ENCODE peak calls at places on chromosomes 16 and 17, in five cellular contexts. One of them, this sample, is unnamed. For H3K4me1, the result is how much of the 10 kb centered on the place peaks cover.

GRCh38 chr16:77833906-77834599 is 45.7 kb downstream of the VAT1L start:
- DNase-seq in upper lobe of right lung: no peak
- DNase-seq in heart right ventricle: no peak
- DNase-seq in lower lobe of right lung: no peak
- DNase-seq in uterus: no peak
- DNase-seq in this sample: no peak

GRCh38 chr17:49901460-49902331 is 53.8 kb upstream of the TAC4 start:
- DNase-seq in lower lobe of right lung: peak
- DNase-seq in uterus: no peak
- DNase-seq in heart right ventricle: no peak
- DNase-seq in upper lobe of right lung: peak
- DNase-seq in this sample: no peak

GRCh38 chr17:45019177-45019711 is 32.2 kb downstream of the DCAKD start:
- DNase-seq in uterus: peak
- DNase-seq in heart right ventricle: peak
- DNase-seq in lower lobe of right lung: peak
- DNase-seq in upper lobe of right lung: peak
- DNase-seq in this sample: no peak

GRCh38 chr16:50152386-50152806 is 710 bp upstream of the TENT4B start:
- DNase-seq in uterus: peak
- DNase-seq in lower lobe of right lung: no peak
- DNase-seq in heart right ventricle: no peak
- DNase-seq in upper lobe of right lung: no peak
- DNase-seq in this sample: peak

GRCh38 chr16:86917471-86918365 is 339.4 kb downstream of the FOXL1 start:
- DNase-seq in heart right ventricle: no peak
- DNase-seq in uterus: no peak
- DNase-seq in upper lobe of right lung: no peak
- DNase-seq in lower lobe of right lung: no peak
- DNase-seq in this sample: no peak

GRCh38 chr17:36515837-36516236 is 18.8 kb downstream of the MYO19 start:
- DNase-seq in lower lobe of right lung: no peak
- DNase-seq in upper lobe of right lung: no peak
- DNase-seq in heart right ventricle: no peak
- DNase-seq in uterus: no peak
- DNase-seq in this sample: no peak

GRCh38 chr16:27943766-27944165 is 119.7 kb downstream of the GSG1L start:
- DNase-seq in heart right ventricle: no peak
- DNase-seq in lower lobe of right lung: no peak
- DNase-seq in upper lobe of right lung: no peak
- DNase-seq in uterus: no peak
- DNase-seq in this sample: no peak

GRCh38 chr17:39246274-39246673 is 20.5 kb upstream of the STAC2 start:
- DNase-seq in upper lobe of right lung: no peak
- DNase-seq in heart right ventricle: no peak
- DNase-seq in uterus: no peak
- DNase-seq in lower lobe of right lung: no peak
- DNase-seq in this sample: no peak

GRCh38 chr17:43477832-43478634 is 5.7 kb upstream of the DHX8 start:
- DNase-seq in lower lobe of right lung: no peak
- DNase-seq in upper lobe of right lung: no peak
- DNase-seq in heart right ventricle: no peak
- DNase-seq in uterus: no peak
- DNase-seq in this sample: no peak

GRCh38 chr16:67884684-67885083 is at the start of gene NRN1L:
- DNase-seq in uterus: peak
- DNase-seq in upper lobe of right lung: peak
- DNase-seq in lower lobe of right lung: peak
- DNase-seq in heart right ventricle: peak
- DNase-seq in this sample: no peak

GRCh38 chr16:84548971-84549844 is 44.7 kb upstream of the MEAK7 start:
- DNase-seq in lower lobe of right lung: peak
- DNase-seq in uterus: no peak
- DNase-seq in upper lobe of right lung: no peak
- DNase-seq in heart right ventricle: no peak
- DNase-seq in this sample: peak

GRCh38 chr17:19768046-19768782 is 20.1 kb upstream of the ALDH3A1 start:
- DNase-seq in uterus: no peak
- DNase-seq in lower lobe of right lung: no peak
- DNase-seq in heart right ventricle: no peak
- DNase-seq in upper lobe of right lung: no peak
- DNase-seq in this sample: no peak

GRCh38 chr17:82440991-82441627 is 9.4 kb downstream of the CYBC1 start:
- DNase-seq in lower lobe of right lung: no peak
- DNase-seq in upper lobe of right lung: peak
- DNase-seq in heart right ventricle: peak
- DNase-seq in uterus: no peak
- DNase-seq in this sample: no peak

GRCh38 chr16:31184888-31185287 is 4.9 kb downstream of the FUS start:
- DNase-seq in lower lobe of right lung: no peak
- DNase-seq in heart right ventricle: no peak
- DNase-seq in upper lobe of right lung: no peak
- DNase-seq in uterus: no peak
- DNase-seq in this sample: no peak

GRCh38 chr16:63061319-63061718 is 1025.1 kb upstream of the CDH8 start:
- DNase-seq in lower lobe of right lung: no peak
- DNase-seq in upper lobe of right lung: no peak
- DNase-seq in heart right ventricle: no peak
- DNase-seq in uterus: no peak
- DNase-seq in this sample: no peak

GRCh38 chr16:2712063-2712441 is 8.0 kb downstream of the PRSS27 start:
- DNase-seq in upper lobe of right lung: no peak
- DNase-seq in uterus: no peak
- DNase-seq in heart right ventricle: no peak
- DNase-seq in lower lobe of right lung: no peak
- DNase-seq in this sample: no peak

GRCh38 chr16:49701867-49702494 is 153.9 kb downstream of the ZNF423 start:
- DNase-seq in heart right ventricle: peak
- DNase-seq in upper lobe of right lung: no peak
- DNase-seq in lower lobe of right lung: no peak
- DNase-seq in uterus: peak
- DNase-seq in this sample: no peak

GRCh38 chr16:66622863-66623262 is 18.4 kb downstream of the CMTM3 start:
- DNase-seq in lower lobe of right lung: no peak
- DNase-seq in heart right ventricle: no peak
- DNase-seq in uterus: no peak
- DNase-seq in upper lobe of right lung: no peak
- DNase-seq in this sample: no peak

GRCh38 chr16:59971264-59971663 is 1237.1 kb upstream of the GOT2 start:
- DNase-seq in upper lobe of right lung: no peak
- DNase-seq in lower lobe of right lung: no peak
- DNase-seq in uterus: no peak
- DNase-seq in heart right ventricle: no peak
- DNase-seq in this sample: no peak

GRCh38 chr17:28008526-28008925 is 34.0 kb upstream of the NLK start:
- DNase-seq in upper lobe of right lung: no peak
- DNase-seq in uterus: no peak
- DNase-seq in lower lobe of right lung: no peak
- DNase-seq in heart right ventricle: peak
- DNase-seq in this sample: no peak

GRCh38 chr17:76369804-76370203 is 14.6 kb upstream of the SPHK1 start:
- DNase-seq in upper lobe of right lung: no peak
- DNase-seq in uterus: no peak
- DNase-seq in lower lobe of right lung: peak
- DNase-seq in heart right ventricle: peak
- DNase-seq in this sample: no peak

GRCh38 chr17:76368545-76368944 is 14.8 kb upstream of the PRPSAP1 start:
- DNase-seq in uterus: no peak
- DNase-seq in lower lobe of right lung: no peak
- DNase-seq in upper lobe of right lung: no peak
- DNase-seq in heart right ventricle: no peak
- DNase-seq in this sample: no peak

GRCh38 chr17:76370261-76370993 is 14.0 kb upstream of the SPHK1 start:
- DNase-seq in uterus: peak
- DNase-seq in lower lobe of right lung: peak
- DNase-seq in heart right ventricle: peak
- DNase-seq in upper lobe of right lung: no peak
- DNase-seq in this sample: no peak

GRCh38 chr17:76373481-76373825 is 11.0 kb upstream of the SPHK1 start:
- DNase-seq in lower lobe of right lung: no peak
- DNase-seq in heart right ventricle: peak
- DNase-seq in upper lobe of right lung: no peak
- DNase-seq in uterus: no peak
- DNase-seq in this sample: no peak

DNA sequence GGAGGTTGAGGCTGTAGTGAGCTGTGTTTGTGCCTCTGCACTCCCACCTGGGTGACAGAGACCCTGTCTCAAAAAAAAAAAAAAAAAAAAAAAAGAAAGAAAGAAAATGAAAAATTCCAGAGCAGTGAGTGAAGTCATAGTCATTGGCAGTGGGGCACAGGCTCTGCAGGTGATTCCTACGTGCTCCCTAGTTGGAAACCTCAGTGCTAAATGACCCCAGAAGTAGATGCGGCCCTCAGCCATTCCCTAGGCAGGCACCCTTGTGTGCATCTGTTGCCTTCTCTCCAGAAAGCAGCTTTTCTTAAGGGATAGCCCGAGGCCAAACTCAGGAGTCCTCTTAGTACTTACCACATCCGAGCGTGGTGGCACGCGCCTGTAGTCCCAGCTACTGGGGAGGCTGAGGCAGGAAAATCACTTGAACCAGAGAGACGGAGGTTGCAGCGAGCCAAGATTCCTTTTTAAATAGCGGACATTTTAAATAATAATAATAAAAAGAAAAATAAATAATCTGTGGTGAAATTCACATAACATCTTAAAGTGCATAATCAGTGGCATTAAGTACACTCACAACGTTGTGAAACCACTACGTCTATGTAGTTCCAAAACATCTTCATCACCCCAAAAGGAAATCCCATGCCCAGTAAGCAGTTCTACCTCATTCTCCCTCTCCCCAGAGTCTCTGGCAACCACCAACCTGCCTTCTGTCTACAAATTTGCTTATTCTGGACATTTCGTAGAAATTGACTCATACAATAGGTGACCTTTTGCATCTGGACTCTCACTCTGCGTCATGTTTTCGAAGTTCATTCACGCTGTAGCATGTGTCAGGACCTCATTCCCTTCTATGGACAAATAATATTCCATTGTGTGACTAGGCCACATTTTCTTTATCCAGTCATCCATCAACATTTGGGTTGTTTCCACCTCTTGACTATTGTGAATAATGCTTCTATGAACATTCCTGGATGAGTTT is 12.5 kb upstream of the SPHK1 start:
- DNase-seq in heart right ventricle: peak
- DNase-seq in upper lobe of right lung: no peak
- DNase-seq in lower lobe of right lung: no peak
- DNase-seq in uterus: no peak
- DNase-seq in this sample: no peak
- H3K4me1 ChIP-seq in heart right ventricle: under half
- H3K4me1 ChIP-seq in upper lobe of right lung: under half
- H3K4me1 ChIP-seq in lower lobe of right lung: under half
- H3K4me1 ChIP-seq in uterus: under half
- H3K4me1 ChIP-seq in this sample: under half

GRCh38 chr17:77373298-77374169 is 232.8 kb downstream of the SEC14L1 start:
- DNase-seq in heart right ventricle: peak
- DNase-seq in uterus: peak
- DNase-seq in lower lobe of right lung: peak
- DNase-seq in upper lobe of right lung: peak
- DNase-seq in this sample: no peak

GRCh38 chr17:77375108-77375507 is 234.3 kb downstream of the SEC14L1 start:
- DNase-seq in upper lobe of right lung: peak
- DNase-seq in heart right ventricle: no peak
- DNase-seq in uterus: no peak
- DNase-seq in lower lobe of right lung: peak
- DNase-seq in this sample: no peak

GRCh38 chr17:77372444-77373297 is 231.9 kb downstream of the SEC14L1 start:
- DNase-seq in upper lobe of right lung: peak
- DNase-seq in heart right ventricle: peak
- DNase-seq in lower lobe of right lung: peak
- DNase-seq in uterus: peak
- DNase-seq in this sample: peak

GRCh38 chr17:77375526-77375916 is 234.8 kb downstream of the SEC14L1 start:
- DNase-seq in lower lobe of right lung: no peak
- DNase-seq in heart right ventricle: no peak
- DNase-seq in uterus: no peak
- DNase-seq in upper lobe of right lung: no peak
- DNase-seq in this sample: no peak

GRCh38 chr17:77374170-77374936 is 233.6 kb downstream of the SEC14L1 start:
- DNase-seq in lower lobe of right lung: peak
- DNase-seq in upper lobe of right lung: peak
- DNase-seq in heart right ventricle: peak
- DNase-seq in uterus: peak
- DNase-seq in this sample: peak
- H3K4me1 ChIP-seq in lower lobe of right lung: half or more
- H3K4me1 ChIP-seq in upper lobe of right lung: half or more
- H3K4me1 ChIP-seq in heart right ventricle: half or more
- H3K4me1 ChIP-seq in uterus: under half
- H3K4me1 ChIP-seq in this sample: half or more

GRCh38 chr17:75344664-75345063 is 55.4 kb upstream of the SLC25A19 start:
- DNase-seq in lower lobe of right lung: no peak
- DNase-seq in heart right ventricle: no peak
- DNase-seq in uterus: no peak
- DNase-seq in upper lobe of right lung: no peak
- DNase-seq in this sample: peak

GRCh38 chr17:75343007-75343406 is 53.8 kb upstream of the SLC25A19 start:
- DNase-seq in heart right ventricle: no peak
- DNase-seq in upper lobe of right lung: no peak
- DNase-seq in uterus: no peak
- DNase-seq in lower lobe of right lung: no peak
- DNase-seq in this sample: no peak

GRCh38 chr17:75338335-75338734 is 49.1 kb upstream of the SLC25A19 start:
- DNase-seq in heart right ventricle: no peak
- DNase-seq in upper lobe of right lung: no peak
- DNase-seq in lower lobe of right lung: no peak
- DNase-seq in uterus: no peak
- DNase-seq in this sample: no peak

GRCh38 chr17:75340636-75341035 is 51.4 kb upstream of the SLC25A19 start:
- DNase-seq in uterus: no peak
- DNase-seq in upper lobe of right lung: no peak
- DNase-seq in heart right ventricle: no peak
- DNase-seq in lower lobe of right lung: no peak
- DNase-seq in this sample: no peak

GRCh38 chr17:75341784-75342183 is 52.6 kb upstream of the SLC25A19 start:
- DNase-seq in uterus: no peak
- DNase-seq in upper lobe of right lung: no peak
- DNase-seq in lower lobe of right lung: no peak
- DNase-seq in heart right ventricle: no peak
- DNase-seq in this sample: no peak
- H3K4me1 ChIP-seq in uterus: under half
- H3K4me1 ChIP-seq in upper lobe of right lung: half or more
- H3K4me1 ChIP-seq in lower lobe of right lung: half or more
- H3K4me1 ChIP-seq in heart right ventricle: under half
- H3K4me1 ChIP-seq in this sample: half or more

DNA sequence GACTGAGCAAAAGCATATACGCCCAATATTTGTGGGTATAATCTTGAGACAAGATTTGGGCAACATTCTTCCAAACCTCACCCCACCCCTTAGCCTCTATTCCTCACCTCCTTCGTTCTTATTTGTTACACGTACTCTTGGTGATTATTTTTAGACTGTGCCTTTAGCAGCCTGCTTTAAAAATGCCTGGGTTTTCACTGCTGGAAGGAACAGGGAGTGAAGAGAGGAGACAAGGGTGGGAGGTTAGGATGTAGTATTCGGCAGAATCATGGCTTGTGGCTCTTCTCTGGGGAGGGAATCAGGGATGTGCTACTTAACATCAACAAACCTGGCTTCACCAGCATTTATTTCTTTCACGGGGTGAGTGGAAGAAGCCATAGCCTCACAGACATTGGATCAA is 11.6 kb downstream of the ALKBH5 start:
- DNase-seq in lower lobe of right lung: no peak
- DNase-seq in heart right ventricle: no peak
- DNase-seq in uterus: no peak
- DNase-seq in upper lobe of right lung: no peak
- DNase-seq in this sample: no peak
- H3K4me1 ChIP-seq in lower lobe of right lung: half or more
- H3K4me1 ChIP-seq in heart right ventricle: half or more
- H3K4me1 ChIP-seq in uterus: under half
- H3K4me1 ChIP-seq in upper lobe of right lung: under half
- H3K4me1 ChIP-seq in this sample: under half